ENCODE peak calls at places on chromosome 16, in nine cellular contexts. One of them, this sample, is unnamed.
A peak's percentile ranks its signal among the peaks of the same experiment; 100 is the strongest.

GRCh38 chr16:85384831-85385462 is 228.2 kb upstream of the GSE1 start:
- DNase-seq in colonic mucosa: peak; percentile 83
- DNase-seq in left ventricle myocardium inferior: peak; percentile 6
- DNase-seq in caudate nucleus: no peak
- DNase-seq in HL-60: no peak
- DNase-seq in naive thymus-derived CD4-positive, alpha-beta T cell: no peak
- DNase-seq in endodermal cell: no peak
- DNase-seq in upper lobe of right lung: peak; percentile 62
- DNase-seq in lower lobe of right lung: peak; percentile 46
- DNase-seq in this sample: no peak

GRCh38 chr16:1097156-1097555 is 1.1 kb upstream of the C1QTNF8 start:
- DNase-seq in endodermal cell: no peak
- DNase-seq in caudate nucleus: no peak
- DNase-seq in lower lobe of right lung: no peak
- DNase-seq in naive thymus-derived CD4-positive, alpha-beta T cell: no peak
- DNase-seq in colonic mucosa: no peak
- DNase-seq in left ventricle myocardium inferior: no peak
- DNase-seq in upper lobe of right lung: no peak
- DNase-seq in HL-60: no peak
- DNase-seq in this sample: no peak

GRCh38 chr16:85490971-85491771 is 122.0 kb upstream of the GSE1 start:
- DNase-seq in lower lobe of right lung: no peak
- DNase-seq in HL-60: no peak
- DNase-seq in upper lobe of right lung: no peak
- DNase-seq in endodermal cell: peak; percentile 88
- DNase-seq in naive thymus-derived CD4-positive, alpha-beta T cell: peak; percentile 28
- DNase-seq in left ventricle myocardium inferior: no peak
- DNase-seq in colonic mucosa: peak; percentile 59
- DNase-seq in caudate nucleus: no peak
- DNase-seq in this sample: peak; percentile 11

GRCh38 chr16:2511128-2511785 is 2.5 kb upstream of the ATP6V0C start:
- DNase-seq in naive thymus-derived CD4-positive, alpha-beta T cell: no peak
- DNase-seq in colonic mucosa: peak; percentile 69
- DNase-seq in upper lobe of right lung: peak; percentile 87
- DNase-seq in left ventricle myocardium inferior: peak; percentile 68
- DNase-seq in caudate nucleus: no peak
- DNase-seq in endodermal cell: no peak
- DNase-seq in HL-60: no peak
- DNase-seq in lower lobe of right lung: peak; percentile 72
- DNase-seq in this sample: peak; percentile 63

GRCh38 chr16:745739-746138 is 4.9 kb upstream of the CIAO3 start:
- DNase-seq in colonic mucosa: no peak
- DNase-seq in lower lobe of right lung: no peak
- DNase-seq in HL-60: no peak
- DNase-seq in endodermal cell: peak; percentile 92
- DNase-seq in caudate nucleus: no peak
- DNase-seq in left ventricle myocardium inferior: no peak
- DNase-seq in upper lobe of right lung: peak; percentile 73
- DNase-seq in naive thymus-derived CD4-positive, alpha-beta T cell: no peak
- DNase-seq in this sample: peak; percentile 65

GRCh38 chr16:68972720-68973119 is 129.4 kb downstream of the TANGO6 start:
- DNase-seq in naive thymus-derived CD4-positive, alpha-beta T cell: no peak
- DNase-seq in upper lobe of right lung: no peak
- DNase-seq in HL-60: no peak
- DNase-seq in caudate nucleus: no peak
- DNase-seq in lower lobe of right lung: no peak
- DNase-seq in left ventricle myocardium inferior: no peak
- DNase-seq in colonic mucosa: no peak
- DNase-seq in endodermal cell: peak; percentile 91
- DNase-seq in this sample: peak; percentile 53

GRCh38 chr16:54422569-54422978 is 136.0 kb upstream of the IRX3 start:
- DNase-seq in endodermal cell: no peak
- DNase-seq in HL-60: no peak
- DNase-seq in upper lobe of right lung: no peak
- DNase-seq in naive thymus-derived CD4-positive, alpha-beta T cell: no peak
- DNase-seq in lower lobe of right lung: no peak
- DNase-seq in left ventricle myocardium inferior: no peak
- DNase-seq in caudate nucleus: no peak
- DNase-seq in colonic mucosa: no peak
- DNase-seq in this sample: no peak

GRCh38 chr16:19118938-19119431 is 5.2 kb downstream of the ITPRIPL2 start:
- DNase-seq in colonic mucosa: no peak
- DNase-seq in upper lobe of right lung: no peak
- DNase-seq in naive thymus-derived CD4-positive, alpha-beta T cell: no peak
- DNase-seq in lower lobe of right lung: no peak
- DNase-seq in endodermal cell: no peak
- DNase-seq in HL-60: peak; percentile 82
- DNase-seq in left ventricle myocardium inferior: no peak
- DNase-seq in caudate nucleus: no peak
- DNase-seq in this sample: no peak

GRCh38 chr16:59988591-59988990 is 1254.5 kb upstream of the GOT2 start:
- DNase-seq in caudate nucleus: no peak
- DNase-seq in naive thymus-derived CD4-positive, alpha-beta T cell: no peak
- DNase-seq in lower lobe of right lung: no peak
- DNase-seq in endodermal cell: no peak
- DNase-seq in colonic mucosa: no peak
- DNase-seq in left ventricle myocardium inferior: no peak
- DNase-seq in HL-60: no peak
- DNase-seq in upper lobe of right lung: no peak
- DNase-seq in this sample: no peak

GRCh38 chr16:70700101-70701020 is 14.5 kb upstream of the MTSS2 start:
- DNase-seq in left ventricle myocardium inferior: peak; percentile 77
- DNase-seq in lower lobe of right lung: peak; percentile 65
- DNase-seq in caudate nucleus: peak; percentile 65
- DNase-seq in endodermal cell: no peak
- DNase-seq in upper lobe of right lung: no peak
- DNase-seq in naive thymus-derived CD4-positive, alpha-beta T cell: no peak
- DNase-seq in HL-60: no peak
- DNase-seq in colonic mucosa: no peak
- DNase-seq in this sample: no peak

GRCh38 chr16:81758376-81758775 is 20.7 kb upstream of the PLCG2 start:
- DNase-seq in lower lobe of right lung: no peak
- DNase-seq in upper lobe of right lung: no peak
- DNase-seq in caudate nucleus: no peak
- DNase-seq in HL-60: no peak
- DNase-seq in colonic mucosa: no peak
- DNase-seq in naive thymus-derived CD4-positive, alpha-beta T cell: no peak
- DNase-seq in left ventricle myocardium inferior: no peak
- DNase-seq in endodermal cell: no peak
- DNase-seq in this sample: no peak

GRCh38 chr16:64711026-64711425 is 410.8 kb downstream of the CDH11 start:
- DNase-seq in upper lobe of right lung: no peak
- DNase-seq in left ventricle myocardium inferior: no peak
- DNase-seq in lower lobe of right lung: no peak
- DNase-seq in endodermal cell: no peak
- DNase-seq in colonic mucosa: no peak
- DNase-seq in caudate nucleus: no peak
- DNase-seq in HL-60: no peak
- DNase-seq in naive thymus-derived CD4-positive, alpha-beta T cell: no peak
- DNase-seq in this sample: no peak

GRCh38 chr16:49275870-49276269 is 5.8 kb downstream of the CBLN1 start:
- DNase-seq in naive thymus-derived CD4-positive, alpha-beta T cell: no peak
- DNase-seq in endodermal cell: no peak
- DNase-seq in upper lobe of right lung: no peak
- DNase-seq in HL-60: no peak
- DNase-seq in lower lobe of right lung: no peak
- DNase-seq in left ventricle myocardium inferior: no peak
- DNase-seq in caudate nucleus: no peak
- DNase-seq in colonic mucosa: no peak
- DNase-seq in this sample: no peak

GRCh38 chr16:68644303-68644702 is 807 bp upstream of the CDH3 start:
- DNase-seq in endodermal cell: peak; percentile 84
- DNase-seq in naive thymus-derived CD4-positive, alpha-beta T cell: no peak
- DNase-seq in lower lobe of right lung: no peak
- DNase-seq in caudate nucleus: no peak
- DNase-seq in left ventricle myocardium inferior: no peak
- DNase-seq in colonic mucosa: peak; percentile 27
- DNase-seq in upper lobe of right lung: no peak
- DNase-seq in HL-60: no peak
- DNase-seq in this sample: no peak

GRCh38 chr16:49492090-49492801 is 118.6 kb downstream of the C16orf78 start:
- DNase-seq in caudate nucleus: no peak
- DNase-seq in lower lobe of right lung: peak; percentile 56
- DNase-seq in left ventricle myocardium inferior: peak; percentile 32
- DNase-seq in naive thymus-derived CD4-positive, alpha-beta T cell: peak; percentile 47
- DNase-seq in HL-60: no peak
- DNase-seq in upper lobe of right lung: peak; percentile 72
- DNase-seq in endodermal cell: peak; percentile 92
- DNase-seq in colonic mucosa: no peak
- DNase-seq in this sample: peak; percentile 31

GRCh38 chr16:65489531-65490023 is 367.7 kb upstream of the CDH11 start:
- DNase-seq in colonic mucosa: no peak
- DNase-seq in HL-60: no peak
- DNase-seq in upper lobe of right lung: no peak
- DNase-seq in endodermal cell: peak; percentile 47
- DNase-seq in lower lobe of right lung: no peak
- DNase-seq in caudate nucleus: no peak
- DNase-seq in left ventricle myocardium inferior: no peak
- DNase-seq in naive thymus-derived CD4-positive, alpha-beta T cell: no peak
- DNase-seq in this sample: no peak

GRCh38 chr16:89855986-89856385 is 17.4 kb upstream of the TCF25 start:
- DNase-seq in lower lobe of right lung: no peak
- DNase-seq in left ventricle myocardium inferior: no peak
- DNase-seq in upper lobe of right lung: no peak
- DNase-seq in colonic mucosa: no peak
- DNase-seq in caudate nucleus: no peak
- DNase-seq in endodermal cell: peak; percentile 38
- DNase-seq in naive thymus-derived CD4-positive, alpha-beta T cell: no peak
- DNase-seq in HL-60: no peak
- DNase-seq in this sample: no peak

GRCh38 chr16:27598921-27599565 is 49.1 kb downstream of the KATNIP start:
- DNase-seq in upper lobe of right lung: no peak
- DNase-seq in caudate nucleus: no peak
- DNase-seq in HL-60: no peak
- DNase-seq in left ventricle myocardium inferior: no peak
- DNase-seq in lower lobe of right lung: no peak
- DNase-seq in colonic mucosa: no peak
- DNase-seq in naive thymus-derived CD4-positive, alpha-beta T cell: no peak
- DNase-seq in endodermal cell: no peak
- DNase-seq in this sample: no peak

GRCh38 chr16:8639694-8640093 is 18.2 kb downstream of the METTL22 start:
- DNase-seq in naive thymus-derived CD4-positive, alpha-beta T cell: no peak
- DNase-seq in lower lobe of right lung: no peak
- DNase-seq in colonic mucosa: no peak
- DNase-seq in HL-60: no peak
- DNase-seq in left ventricle myocardium inferior: no peak
- DNase-seq in upper lobe of right lung: no peak
- DNase-seq in endodermal cell: no peak
- DNase-seq in caudate nucleus: no peak
- DNase-seq in this sample: no peak

GRCh38 chr16:82454566-82454965 is 172.2 kb upstream of the CDH13 start:
- DNase-seq in lower lobe of right lung: no peak
- DNase-seq in left ventricle myocardium inferior: no peak
- DNase-seq in naive thymus-derived CD4-positive, alpha-beta T cell: no peak
- DNase-seq in caudate nucleus: no peak
- DNase-seq in upper lobe of right lung: no peak
- DNase-seq in endodermal cell: no peak
- DNase-seq in colonic mucosa: no peak
- DNase-seq in HL-60: no peak
- DNase-seq in this sample: no peak

DNA sequence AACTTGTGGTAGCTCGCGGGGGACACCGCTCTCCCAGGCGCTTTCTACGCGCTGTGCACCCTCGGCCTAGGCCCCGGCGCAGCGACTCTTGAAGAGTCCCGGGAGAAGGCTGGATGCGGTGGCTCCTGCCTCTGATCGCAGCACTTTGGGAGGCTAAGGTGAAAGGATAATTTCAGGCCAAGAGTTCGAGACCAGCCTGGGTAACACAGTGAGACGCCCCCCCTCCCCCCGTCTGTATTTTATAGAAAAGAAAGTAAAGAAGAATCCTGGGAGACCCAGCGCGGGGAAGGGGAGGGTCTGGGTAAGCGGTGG is 436 bp upstream of the PLLP start:
- DNase-seq in colonic mucosa: no peak
- DNase-seq in left ventricle myocardium inferior: no peak
- DNase-seq in upper lobe of right lung: no peak
- DNase-seq in HL-60: no peak
- DNase-seq in naive thymus-derived CD4-positive, alpha-beta T cell: no peak
- DNase-seq in caudate nucleus: no peak
- DNase-seq in endodermal cell: no peak
- DNase-seq in lower lobe of right lung: no peak
- DNase-seq in this sample: no peak
- H3K27ac ChIP-seq in colonic mucosa: no peak overlapping the region
- H3K27ac ChIP-seq in left ventricle myocardium inferior: peak overlapping the region; percentile 61
- H3K27ac ChIP-seq in upper lobe of right lung: peak overlapping the region; percentile 84
- H3K27ac ChIP-seq in HL-60: no peak overlapping the region
- H3K27ac ChIP-seq in naive thymus-derived CD4-positive, alpha-beta T cell: peak overlapping the region; percentile 59
- H3K27ac ChIP-seq in caudate nucleus: peak overlapping the region; percentile 86
- H3K27ac ChIP-seq in endodermal cell: no peak overlapping the region
- H3K27ac ChIP-seq in lower lobe of right lung: peak overlapping the region; percentile 86
- H3K27ac ChIP-seq in this sample: no peak overlapping the region

GRCh38 chr16:16012144-16012543 is 62.7 kb downstream of the ABCC1 start:
- DNase-seq in colonic mucosa: no peak
- DNase-seq in HL-60: no peak
- DNase-seq in lower lobe of right lung: no peak
- DNase-seq in caudate nucleus: no peak
- DNase-seq in endodermal cell: no peak
- DNase-seq in left ventricle myocardium inferior: no peak
- DNase-seq in upper lobe of right lung: no peak
- DNase-seq in naive thymus-derived CD4-positive, alpha-beta T cell: no peak
- DNase-seq in this sample: no peak
- H3K27ac ChIP-seq in colonic mucosa: no peak overlapping the region
- H3K27ac ChIP-seq in HL-60: no peak overlapping the region
- H3K27ac ChIP-seq in lower lobe of right lung: no peak overlapping the region
- H3K27ac ChIP-seq in caudate nucleus: no peak overlapping the region
- H3K27ac ChIP-seq in endodermal cell: no peak overlapping the region
- H3K27ac ChIP-seq in left ventricle myocardium inferior: no peak overlapping the region
- H3K27ac ChIP-seq in upper lobe of right lung: no peak overlapping the region
- H3K27ac ChIP-seq in naive thymus-derived CD4-positive, alpha-beta T cell: no peak overlapping the region
- H3K27ac ChIP-seq in this sample: no peak overlapping the region

DNA sequence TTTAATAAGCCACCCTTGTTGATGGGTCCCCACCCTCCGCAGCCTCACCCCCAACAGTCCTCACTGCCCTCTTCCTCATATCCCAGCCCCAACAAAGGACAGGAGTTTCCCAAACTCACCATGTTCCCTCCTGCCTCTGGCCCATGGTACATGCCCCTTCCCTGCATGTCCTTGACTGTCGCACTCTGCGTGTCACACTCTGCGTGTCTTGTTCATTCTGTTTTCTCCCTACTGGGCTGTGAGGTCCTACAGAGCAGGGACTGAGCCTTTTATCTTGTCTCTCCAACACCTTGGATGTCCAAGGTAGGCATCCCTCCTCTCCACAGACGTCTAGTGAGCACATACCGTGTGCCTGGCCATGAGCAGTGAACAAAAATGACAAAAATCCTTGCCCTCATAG is 154.7 kb downstream of the SOCS1 start:
- DNase-seq in lower lobe of right lung: no peak
- DNase-seq in naive thymus-derived CD4-positive, alpha-beta T cell: no peak
- DNase-seq in caudate nucleus: no peak
- DNase-seq in upper lobe of right lung: no peak
- DNase-seq in HL-60: no peak
- DNase-seq in colonic mucosa: no peak
- DNase-seq in left ventricle myocardium inferior: no peak
- DNase-seq in endodermal cell: no peak
- DNase-seq in this sample: no peak
- H3K27ac ChIP-seq in lower lobe of right lung: no peak overlapping the region
- H3K27ac ChIP-seq in naive thymus-derived CD4-positive, alpha-beta T cell: no peak overlapping the region
- H3K27ac ChIP-seq in caudate nucleus: no peak overlapping the region
- H3K27ac ChIP-seq in upper lobe of right lung: no peak overlapping the region
- H3K27ac ChIP-seq in HL-60: no peak overlapping the region
- H3K27ac ChIP-seq in colonic mucosa: peak overlapping the region; percentile 54
- H3K27ac ChIP-seq in left ventricle myocardium inferior: peak overlapping the region; percentile 67
- H3K27ac ChIP-seq in endodermal cell: no peak overlapping the region
- H3K27ac ChIP-seq in this sample: peak overlapping the region; percentile 42

GRCh38 chr16:86657972-86658371 is 79.6 kb downstream of the FOXL1 start:
- DNase-seq in upper lobe of right lung: no peak
- DNase-seq in caudate nucleus: no peak
- DNase-seq in naive thymus-derived CD4-positive, alpha-beta T cell: no peak
- DNase-seq in lower lobe of right lung: no peak
- DNase-seq in colonic mucosa: no peak
- DNase-seq in endodermal cell: no peak
- DNase-seq in HL-60: no peak
- DNase-seq in left ventricle myocardium inferior: no peak
- DNase-seq in this sample: no peak
- H3K27ac ChIP-seq in upper lobe of right lung: no peak overlapping the region
- H3K27ac ChIP-seq in caudate nucleus: no peak overlapping the region
- H3K27ac ChIP-seq in naive thymus-derived CD4-positive, alpha-beta T cell: no peak overlapping the region
- H3K27ac ChIP-seq in lower lobe of right lung: no peak overlapping the region
- H3K27ac ChIP-seq in colonic mucosa: no peak overlapping the region
- H3K27ac ChIP-seq in endodermal cell: no peak overlapping the region
- H3K27ac ChIP-seq in HL-60: no peak overlapping the region
- H3K27ac ChIP-seq in left ventricle myocardium inferior: no peak overlapping the region
- H3K27ac ChIP-seq in this sample: no peak overlapping the region